ENCODE peak calls at places on chromosomes 5 and 9, in five cellular contexts. E is naive thymus-derived CD4-positive, alpha-beta T cell; I is HTR-8/SVneo; R is PC-3; O is fibroblast of pulmonary artery. W is an unnamed sample.

GRCh38 chr9:128774804-128775203 is 3.1 kb upstream of the ZER1 start:
- DNase-seq in E (no peak), I (no peak), R (no peak), O (no peak), W (no peak)

GRCh38 chr5:98110270-98110669 is 663.2 kb upstream of the RGMB start:
- DNase-seq in E (no peak), I (peak), R (peak), O (peak), W (no peak)

GRCh38 chr9:86792136-86792535 is 155.2 kb downstream of the GAS1 start:
- DNase-seq in E (no peak), I (no peak), R (peak), O (no peak), W (no peak)

GRCh38 chr5:18375637-18376036 is 741.4 kb downstream of the TAF11L14 start:
- DNase-seq in E (no peak), I (no peak), R (no peak), O (no peak), W (no peak)

GRCh38 chr5:78649816-78650561 is 1.4 kb upstream of the LHFPL2 start:
- DNase-seq in E (no peak), I (no peak), R (no peak), O (peak), W (no peak)

GRCh38 chr5:42837601-42838000 is 25.9 kb upstream of the SELENOP start:
- DNase-seq in E (no peak), I (no peak), R (no peak), O (no peak), W (no peak)

GRCh38 chr5:137708796-137709559 is 26.9 kb downstream of the KLHL3 start:
- DNase-seq in E (no peak), I (no peak), R (no peak), O (no peak), W (no peak)

GRCh38 chr9:120839146-120839545 is 3.6 kb downstream of the PSMD5 start:
- DNase-seq in E (no peak), I (no peak), R (peak), O (peak), W (no peak)

GRCh38 chr5:35131723-35132122 is 84.0 kb upstream of the AGXT2 start:
- DNase-seq in E (no peak), I (no peak), R (peak), O (no peak), W (no peak)

W was measured in T-helper 9 cell.